ENCODE peak calls at places on chromosomes 3 and 15, in nine cellular contexts. M, R, J, N, E, K, C, V and G are unnamed samples.
A peak's percentile ranks its signal among the peaks of the same experiment; 100 is the strongest.

GRCh38 chr3:58463181-58463941 is 28.5 kb upstream of the KCTD6 start:
- DNase-seq in M (peak; percentile 74), R (peak; percentile 75), J (peak; percentile 64), N (peak; percentile 77), E (peak; percentile 87), K (peak; percentile 90), C (peak; percentile 87), V (peak; percentile 86), G (peak; percentile 55)

GRCh38 chr3:27877122-27878011 is 155.2 kb upstream of the EOMES start:
- DNase-seq in M (no peak), R (no peak), J (no peak), N (no peak), E (no peak), K (no peak), C (no peak), V (no peak), G (no peak)

GRCh38 chr3:38549957-38550840 is 54.1 kb downstream of the EXOG start:
- DNase-seq in M (no peak), R (no peak), J (no peak), N (no peak), E (no peak), K (no peak), C (no peak), V (no peak), G (no peak)

GRCh38 chr15:95174281-95174680 is 942.9 kb downstream of the MCTP2 start:
- DNase-seq in M (no peak), R (peak; percentile 40), J (no peak), N (no peak), E (peak; percentile 52), K (no peak), C (peak; percentile 55), V (no peak), G (no peak)

GRCh38 chr15:55552926-55553325 is 35.2 kb downstream of the PYGO1 start:
- DNase-seq in M (peak; percentile 5), R (no peak), J (peak; percentile 10), N (no peak), E (peak; percentile 89), K (no peak), C (peak; percentile 67), V (no peak), G (no peak)

GRCh38 chr3:23036728-23037127 is 166.4 kb upstream of the UBE2E2 start:
- DNase-seq in M (no peak), R (no peak), J (no peak), N (no peak), E (peak; percentile 72), K (no peak), C (no peak), V (no peak), G (no peak)

GRCh38 chr15:35713733-35714132 is 167.8 kb upstream of the DPH6 start:
- DNase-seq in M (no peak), R (no peak), J (peak; percentile 22), N (no peak), E (peak; percentile 81), K (peak; percentile 93), C (no peak), V (no peak), G (no peak)

GRCh38 chr3:183844606-183845005 is 19.2 kb upstream of the MAP6D1 start:
- DNase-seq in M (no peak), R (no peak), J (peak; percentile 75), N (no peak), E (peak; percentile 87), K (peak; percentile 87), C (no peak), V (no peak), G (no peak)

GRCh38 chr15:59160880-59161593 is 45.6 kb upstream of the LDHAL6B start:
- DNase-seq in M (peak; percentile 43), R (no peak), J (peak; percentile 9), N (no peak), E (peak; percentile 46), K (peak; percentile 49), C (no peak), V (peak; percentile 59), G (peak; percentile 52)

GRCh38 chr15:70198441-70199123 is 100.9 kb upstream of the TLE3 start:
- DNase-seq in M (no peak), R (no peak), J (no peak), N (no peak), E (no peak), K (no peak), C (no peak), V (no peak), G (no peak)

GRCh38 chr3:127307918-127308317 is 20.1 kb upstream of the PRR20G start:
- DNase-seq in M (no peak), R (no peak), J (no peak), N (no peak), E (no peak), K (no peak), C (no peak), V (no peak), G (no peak)

GRCh38 chr3:172391592-172392302 is 56.5 kb downstream of the GHSR start:
- DNase-seq in M (no peak), R (no peak), J (peak; percentile 72), N (no peak), E (peak; percentile 79), K (no peak), C (no peak), V (no peak), G (no peak)

GRCh38 chr15:42576776-42577175 is 1.4 kb downstream of the STARD9 start:
- DNase-seq in M (no peak), R (no peak), J (no peak), N (no peak), E (no peak), K (no peak), C (no peak), V (no peak), G (no peak)
- H3K4me3 ChIP-seq in M (no peak overlapping the region), R (peak overlapping the region; percentile 76), J (no peak overlapping the region), N (no peak overlapping the region), E (no peak overlapping the region), K (peak overlapping the region; percentile 89), C (no peak overlapping the region), V (no peak overlapping the region), G (peak overlapping the region; percentile 96)

GRCh38 chr3:53244281-53244680 is 11.5 kb downstream of the TKT start:
- DNase-seq in M (no peak), R (no peak), J (no peak), N (no peak), E (no peak), K (no peak), C (peak; percentile 50), V (no peak), G (no peak)
- H3K4me3 ChIP-seq in M (no peak overlapping the region), R (no peak overlapping the region), J (no peak overlapping the region), N (no peak overlapping the region), E (no peak overlapping the region), K (no peak overlapping the region), C (no peak overlapping the region), V (peak overlapping the region; percentile 100), G (no peak overlapping the region)

DNA sequence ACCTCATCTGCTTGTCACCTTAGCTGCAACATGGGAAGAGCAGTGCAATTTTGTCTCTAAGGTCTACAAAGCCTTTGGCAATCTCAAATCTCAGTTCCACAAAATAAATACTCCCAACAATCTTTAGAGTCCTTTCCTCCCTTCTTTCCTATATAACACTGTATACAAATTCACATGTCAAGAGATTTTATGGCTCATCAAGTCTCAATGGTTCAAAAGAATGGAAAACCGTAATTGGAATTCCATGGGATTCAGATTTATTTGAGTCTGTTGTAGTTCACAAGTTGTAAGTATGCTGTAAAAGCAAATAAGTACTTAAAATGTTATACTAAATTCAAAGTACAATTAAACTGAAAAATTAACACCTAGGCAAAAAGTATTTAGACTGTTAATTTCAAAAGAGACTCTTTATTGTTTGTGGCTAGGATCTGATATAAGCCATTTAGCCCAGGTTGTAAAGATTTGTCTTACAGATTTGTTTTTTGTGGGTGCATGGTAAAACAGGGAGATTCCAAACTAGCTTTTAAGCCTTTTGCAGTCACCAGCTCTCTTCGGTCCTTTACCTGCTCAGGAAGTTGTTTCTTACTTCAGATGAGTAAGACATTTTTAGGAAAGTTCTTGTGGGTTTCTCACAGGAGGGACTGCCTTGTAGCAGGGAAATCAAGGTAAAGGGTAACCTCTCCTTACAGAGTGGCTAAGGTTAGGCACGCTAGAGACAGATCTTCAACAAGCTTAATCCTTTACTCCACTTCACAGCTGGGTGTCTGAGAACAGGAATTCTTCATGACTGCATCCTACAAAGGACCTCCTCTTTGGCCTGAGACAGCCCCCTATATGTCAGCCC is 50.2 kb downstream of the CMSS1 start:
- DNase-seq in M (no peak), R (no peak), J (no peak), N (no peak), E (peak; percentile 72), K (no peak), C (no peak), V (no peak), G (no peak)
- H3K4me3 ChIP-seq in M (no peak overlapping the region), R (no peak overlapping the region), J (no peak overlapping the region), N (no peak overlapping the region), E (no peak overlapping the region), K (no peak overlapping the region), C (no peak overlapping the region), V (no peak overlapping the region), G (no peak overlapping the region)

GRCh38 chr3:138348107-138348949 is at the start of gene MRAS:
- DNase-seq in M (peak; percentile 97), R (peak; percentile 76), J (peak; percentile 55), N (peak; percentile 74), E (peak; percentile 80), K (peak; percentile 57), C (peak; percentile 94), V (peak; percentile 78), G (peak; percentile 53)

GRCh38 chr3:138348950-138349739 is 766 bp downstream of the MRAS start:
- DNase-seq in M (peak; percentile 46), R (peak; percentile 57), J (peak; percentile 11), N (no peak), E (peak; percentile 36), K (no peak), C (peak; percentile 73), V (peak; percentile 20), G (no peak)

GRCh38 chr3:138351916-138352555 is 3.7 kb downstream of the MRAS start:
- DNase-seq in M (no peak), R (no peak), J (no peak), N (no peak), E (no peak), K (no peak), C (no peak), V (no peak), G (no peak)

GRCh38 chr3:138351151-138351550 is 2.8 kb downstream of the MRAS start:
- DNase-seq in M (no peak), R (no peak), J (no peak), N (no peak), E (peak; percentile 40), K (no peak), C (no peak), V (no peak), G (no peak)

DNA sequence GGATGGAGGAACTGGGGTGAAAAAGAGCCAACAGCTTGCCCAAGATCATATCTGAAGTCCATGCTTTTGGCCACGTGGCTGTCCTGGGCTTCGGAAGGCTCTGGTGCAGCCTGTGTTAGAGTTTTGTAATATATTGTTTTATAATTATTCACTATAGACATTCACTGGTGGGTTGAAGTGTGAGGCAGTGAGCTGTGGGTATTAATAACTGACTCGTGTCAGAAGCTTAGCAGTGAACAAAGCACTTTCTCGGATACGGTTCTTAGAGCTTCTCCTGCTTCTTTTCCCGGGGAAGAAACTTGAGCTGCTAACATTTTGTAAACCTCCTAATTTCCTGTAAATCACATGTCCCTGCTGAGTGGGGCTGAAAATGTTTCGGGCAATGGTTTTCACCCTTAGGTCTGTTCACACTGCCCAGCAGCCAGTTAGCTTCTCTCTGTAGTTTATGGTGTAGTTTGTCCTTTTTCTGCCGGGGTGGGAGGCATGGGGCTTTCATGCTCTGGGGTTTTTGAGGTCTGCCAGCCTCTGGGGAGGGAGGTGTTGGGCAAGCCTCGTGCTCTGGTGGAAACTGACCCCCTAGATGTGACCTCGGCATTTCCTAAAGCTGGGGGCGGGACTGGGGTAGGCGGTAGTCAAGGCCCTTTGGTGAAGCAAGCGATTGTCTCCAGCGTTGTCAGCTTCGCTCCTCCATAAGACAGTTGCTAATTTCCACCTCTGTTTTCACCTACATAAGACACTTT is 1.7 kb downstream of the MRAS start:
- DNase-seq in M (no peak), R (no peak), J (peak; percentile 11), N (no peak), E (peak; percentile 52), K (no peak), C (no peak), V (no peak), G (no peak)
- H3K4me3 ChIP-seq in M (peak overlapping the region; percentile 75), R (peak overlapping the region; percentile 72), J (no peak overlapping the region), N (peak overlapping the region; percentile 51), E (peak overlapping the region; percentile 74), K (no peak overlapping the region), C (peak overlapping the region; percentile 96), V (no peak overlapping the region), G (peak overlapping the region; percentile 89)